ENCODE peak calls at places on chromosomes 6 and 20, in six cellular contexts. One of them, this sample, is unnamed.

GRCh38 chr6:88276331-88276730 is 110.2 kb upstream of the CNR1 start:
- DNase-seq in nephron progenitor cell: no peak
- DNase-seq in cardiac muscle cell: no peak
- DNase-seq in CD8-positive, alpha-beta T cell: no peak
- DNase-seq in colonic mucosa: no peak
- DNase-seq in RWPE1: no peak
- DNase-seq in this sample: no peak

GRCh38 chr6:52020961-52021570 is 66.3 kb downstream of the PKHD1 start:
- DNase-seq in CD8-positive, alpha-beta T cell: no peak
- DNase-seq in RWPE1: peak; percentile 7
- DNase-seq in cardiac muscle cell: peak; percentile 48
- DNase-seq in nephron progenitor cell: no peak
- DNase-seq in colonic mucosa: no peak
- DNase-seq in this sample: no peak

GRCh38 chr6:20876016-20876415 is 341.8 kb downstream of the CDKAL1 start:
- DNase-seq in cardiac muscle cell: peak; percentile 50
- DNase-seq in CD8-positive, alpha-beta T cell: no peak
- DNase-seq in colonic mucosa: no peak
- DNase-seq in RWPE1: no peak
- DNase-seq in nephron progenitor cell: no peak
- DNase-seq in this sample: no peak

GRCh38 chr20:50913976-50914375 is 17.3 kb downstream of the ADNP start:
- DNase-seq in CD8-positive, alpha-beta T cell: no peak
- DNase-seq in colonic mucosa: no peak
- DNase-seq in nephron progenitor cell: no peak
- DNase-seq in RWPE1: peak; percentile 66
- DNase-seq in cardiac muscle cell: peak; percentile 82
- DNase-seq in this sample: no peak

GRCh38 chr6:43926644-43927524 is 156.9 kb downstream of the VEGFA start:
- DNase-seq in colonic mucosa: peak; percentile 88
- DNase-seq in nephron progenitor cell: no peak
- DNase-seq in CD8-positive, alpha-beta T cell: no peak
- DNase-seq in RWPE1: peak; percentile 89
- DNase-seq in cardiac muscle cell: peak; percentile 97
- DNase-seq in this sample: peak; percentile 62

GRCh38 chr20:36407196-36407733 is 101.1 kb downstream of the DLGAP4 start:
- DNase-seq in RWPE1: peak; percentile 48
- DNase-seq in cardiac muscle cell: peak; percentile 64
- DNase-seq in colonic mucosa: no peak
- DNase-seq in CD8-positive, alpha-beta T cell: no peak
- DNase-seq in nephron progenitor cell: no peak
- DNase-seq in this sample: no peak

GRCh38 chr20:32634041-32634805 is 39.5 kb downstream of the C20orf203 start:
- DNase-seq in RWPE1: no peak
- DNase-seq in CD8-positive, alpha-beta T cell: no peak
- DNase-seq in nephron progenitor cell: no peak
- DNase-seq in colonic mucosa: no peak
- DNase-seq in cardiac muscle cell: peak; percentile 27
- DNase-seq in this sample: no peak

GRCh38 chr6:78605909-78606446 is 261.4 kb upstream of the IRAK1BP1 start:
- DNase-seq in cardiac muscle cell: peak; percentile 76
- DNase-seq in nephron progenitor cell: no peak
- DNase-seq in RWPE1: peak; percentile 66
- DNase-seq in CD8-positive, alpha-beta T cell: no peak
- DNase-seq in colonic mucosa: no peak
- DNase-seq in this sample: no peak

GRCh38 chr6:41706876-41707564 is 28.4 kb downstream of the TFEB start:
- DNase-seq in cardiac muscle cell: peak; percentile 80
- DNase-seq in CD8-positive, alpha-beta T cell: no peak
- DNase-seq in nephron progenitor cell: no peak
- DNase-seq in colonic mucosa: no peak
- DNase-seq in RWPE1: no peak
- DNase-seq in this sample: no peak

GRCh38 chr20:44470327-44470726 is 5.3 kb upstream of the TTPAL start:
- DNase-seq in RWPE1: no peak
- DNase-seq in CD8-positive, alpha-beta T cell: no peak
- DNase-seq in nephron progenitor cell: no peak
- DNase-seq in colonic mucosa: no peak
- DNase-seq in cardiac muscle cell: no peak
- DNase-seq in this sample: no peak

GRCh38 chr6:43368517-43369160 is 808 bp downstream of the ZNF318 start:
- DNase-seq in colonic mucosa: peak; percentile 49
- DNase-seq in RWPE1: peak; percentile 51
- DNase-seq in nephron progenitor cell: peak; percentile 78
- DNase-seq in cardiac muscle cell: peak; percentile 55
- DNase-seq in CD8-positive, alpha-beta T cell: peak; percentile 15
- DNase-seq in this sample: peak; percentile 88

GRCh38 chr6:89638320-89639195 is at the start of gene LYRM2:
- DNase-seq in colonic mucosa: peak; percentile 96
- DNase-seq in RWPE1: peak; percentile 94
- DNase-seq in cardiac muscle cell: peak; percentile 95
- DNase-seq in nephron progenitor cell: peak; percentile 94
- DNase-seq in CD8-positive, alpha-beta T cell: peak; percentile 89
- DNase-seq in this sample: peak; percentile 94

GRCh38 chr6:129785081-129785755 is 75.2 kb upstream of the ARHGAP18 start:
- DNase-seq in nephron progenitor cell: no peak
- DNase-seq in RWPE1: no peak
- DNase-seq in CD8-positive, alpha-beta T cell: no peak
- DNase-seq in cardiac muscle cell: no peak
- DNase-seq in colonic mucosa: no peak
- DNase-seq in this sample: no peak

GRCh38 chr6:52162940-52163908 is 23.0 kb upstream of the IL17A start:
- DNase-seq in cardiac muscle cell: peak; percentile 8
- DNase-seq in CD8-positive, alpha-beta T cell: no peak
- DNase-seq in nephron progenitor cell: no peak
- DNase-seq in colonic mucosa: no peak
- DNase-seq in RWPE1: peak; percentile 31
- DNase-seq in this sample: no peak

GRCh38 chr20:30816182-30816645 is 441.2 kb upstream of the DEFB115 start:
- DNase-seq in cardiac muscle cell: peak; percentile 68
- DNase-seq in nephron progenitor cell: no peak
- DNase-seq in CD8-positive, alpha-beta T cell: no peak
- DNase-seq in colonic mucosa: peak; percentile 22
- DNase-seq in RWPE1: no peak
- DNase-seq in this sample: no peak

GRCh38 chr6:52696418-52696817 is 25.5 kb downstream of the TMEM14A start:
- DNase-seq in nephron progenitor cell: no peak
- DNase-seq in cardiac muscle cell: no peak
- DNase-seq in RWPE1: no peak
- DNase-seq in colonic mucosa: no peak
- DNase-seq in CD8-positive, alpha-beta T cell: no peak
- DNase-seq in this sample: no peak

GRCh38 chr20:9928281-9928737 is 89.4 kb upstream of the PAK5 start:
- DNase-seq in CD8-positive, alpha-beta T cell: no peak
- DNase-seq in nephron progenitor cell: no peak
- DNase-seq in cardiac muscle cell: no peak
- DNase-seq in colonic mucosa: no peak
- DNase-seq in RWPE1: no peak
- DNase-seq in this sample: no peak

GRCh38 chr6:170080828-170081368 is 210.0 kb downstream of the DLL1 start:
- DNase-seq in cardiac muscle cell: no peak
- DNase-seq in colonic mucosa: no peak
- DNase-seq in nephron progenitor cell: peak; percentile 33
- DNase-seq in CD8-positive, alpha-beta T cell: no peak
- DNase-seq in RWPE1: no peak
- DNase-seq in this sample: peak; percentile 86

GRCh38 chr20:8005575-8006366 is 13.8 kb downstream of the TMX4 start:
- DNase-seq in RWPE1: no peak
- DNase-seq in nephron progenitor cell: no peak
- DNase-seq in CD8-positive, alpha-beta T cell: no peak
- DNase-seq in cardiac muscle cell: no peak
- DNase-seq in colonic mucosa: no peak
- DNase-seq in this sample: no peak

GRCh38 chr6:17354700-17355403 is 38.5 kb upstream of the CAP2 start:
- DNase-seq in colonic mucosa: no peak
- DNase-seq in cardiac muscle cell: no peak
- DNase-seq in nephron progenitor cell: no peak
- DNase-seq in RWPE1: no peak
- DNase-seq in CD8-positive, alpha-beta T cell: no peak
- DNase-seq in this sample: no peak

GRCh38 chr6:3913077-3913957 is 64.1 kb downstream of the FAM50B start:
- DNase-seq in colonic mucosa: peak; percentile 35
- DNase-seq in cardiac muscle cell: peak; percentile 97
- DNase-seq in CD8-positive, alpha-beta T cell: no peak
- DNase-seq in RWPE1: peak; percentile 95
- DNase-seq in nephron progenitor cell: no peak
- DNase-seq in this sample: no peak

GRCh38 chr20:4322499-4322898 is 307.1 kb upstream of the RNF24 start:
- DNase-seq in RWPE1: no peak
- DNase-seq in nephron progenitor cell: no peak
- DNase-seq in CD8-positive, alpha-beta T cell: no peak
- DNase-seq in cardiac muscle cell: no peak
- DNase-seq in colonic mucosa: no peak
- DNase-seq in this sample: no peak

GRCh38 chr20:44745560-44746366 is at the start of gene KCNK15:
- DNase-seq in CD8-positive, alpha-beta T cell: peak; percentile 31
- DNase-seq in nephron progenitor cell: peak; percentile 62
- DNase-seq in colonic mucosa: no peak
- DNase-seq in cardiac muscle cell: peak; percentile 33
- DNase-seq in RWPE1: no peak
- DNase-seq in this sample: peak; percentile 47

GRCh38 chr6:54846857-54847721 is 518 bp downstream of the FAM83B start:
- DNase-seq in nephron progenitor cell: peak; percentile 52
- DNase-seq in RWPE1: peak; percentile 24
- DNase-seq in CD8-positive, alpha-beta T cell: no peak
- DNase-seq in colonic mucosa: peak; percentile 60
- DNase-seq in cardiac muscle cell: peak; percentile 5
- DNase-seq in this sample: no peak
- TF ChIP-seq CTCF in nephron progenitor cell: no peak
- TF ChIP-seq CTCF in RWPE1: no peak
- TF ChIP-seq CTCF in CD8-positive, alpha-beta T cell: no peak
- TF ChIP-seq CTCF in colonic mucosa: no peak
- TF ChIP-seq CTCF in cardiac muscle cell: no peak
- TF ChIP-seq CTCF in this sample: no peak

GRCh38 chr20:56503911-56504310 is 20.6 kb upstream of the FAM209A start:
- DNase-seq in colonic mucosa: no peak
- DNase-seq in RWPE1: no peak
- DNase-seq in cardiac muscle cell: no peak
- DNase-seq in nephron progenitor cell: no peak
- DNase-seq in CD8-positive, alpha-beta T cell: no peak
- DNase-seq in this sample: peak; percentile 28

GRCh38 chr20:56501116-56501515 is 23.4 kb upstream of the FAM209A start:
- DNase-seq in cardiac muscle cell: no peak
- DNase-seq in nephron progenitor cell: no peak
- DNase-seq in colonic mucosa: no peak
- DNase-seq in RWPE1: no peak
- DNase-seq in CD8-positive, alpha-beta T cell: no peak
- DNase-seq in this sample: no peak

GRCh38 chr20:56506103-56506502 is 18.4 kb upstream of the FAM209A start:
- DNase-seq in CD8-positive, alpha-beta T cell: no peak
- DNase-seq in RWPE1: no peak
- DNase-seq in nephron progenitor cell: no peak
- DNase-seq in cardiac muscle cell: peak; percentile 46
- DNase-seq in colonic mucosa: no peak
- DNase-seq in this sample: no peak

GRCh38 chr20:56504373-56505005 is 20.1 kb upstream of the FAM209A start:
- DNase-seq in colonic mucosa: no peak
- DNase-seq in CD8-positive, alpha-beta T cell: peak; percentile 20
- DNase-seq in nephron progenitor cell: peak; percentile 28
- DNase-seq in RWPE1: no peak
- DNase-seq in cardiac muscle cell: peak; percentile 6
- DNase-seq in this sample: peak; percentile 65
- TF ChIP-seq CTCF in colonic mucosa: peak; percentile 9
- TF ChIP-seq CTCF in CD8-positive, alpha-beta T cell: peak; percentile 63
- TF ChIP-seq CTCF in nephron progenitor cell: peak; percentile 46
- TF ChIP-seq CTCF in RWPE1: peak; percentile 37
- TF ChIP-seq CTCF in cardiac muscle cell: peak; percentile 57
- TF ChIP-seq CTCF in this sample: peak; percentile 75

GRCh38 chr6:108195209-108195608 is 29.4 kb downstream of the NR2E1 start:
- DNase-seq in RWPE1: no peak
- DNase-seq in CD8-positive, alpha-beta T cell: no peak
- DNase-seq in cardiac muscle cell: no peak
- DNase-seq in colonic mucosa: no peak
- DNase-seq in nephron progenitor cell: no peak
- DNase-seq in this sample: no peak

GRCh38 chr6:108194503-108194902 is 28.7 kb downstream of the NR2E1 start:
- DNase-seq in colonic mucosa: no peak
- DNase-seq in nephron progenitor cell: no peak
- DNase-seq in cardiac muscle cell: no peak
- DNase-seq in CD8-positive, alpha-beta T cell: no peak
- DNase-seq in RWPE1: no peak
- DNase-seq in this sample: no peak

GRCh38 chr6:108198761-108199498 is 33.1 kb downstream of the NR2E1 start:
- DNase-seq in CD8-positive, alpha-beta T cell: no peak
- DNase-seq in cardiac muscle cell: no peak
- DNase-seq in colonic mucosa: no peak
- DNase-seq in RWPE1: no peak
- DNase-seq in nephron progenitor cell: no peak
- DNase-seq in this sample: no peak

GRCh38 chr6:108193120-108193519 is 27.3 kb downstream of the NR2E1 start:
- DNase-seq in colonic mucosa: no peak
- DNase-seq in CD8-positive, alpha-beta T cell: no peak
- DNase-seq in nephron progenitor cell: no peak
- DNase-seq in RWPE1: no peak
- DNase-seq in cardiac muscle cell: no peak
- DNase-seq in this sample: no peak

GRCh38 chr6:108193835-108194234 is 28.0 kb downstream of the NR2E1 start:
- DNase-seq in CD8-positive, alpha-beta T cell: no peak
- DNase-seq in RWPE1: no peak
- DNase-seq in nephron progenitor cell: no peak
- DNase-seq in cardiac muscle cell: no peak
- DNase-seq in colonic mucosa: no peak
- DNase-seq in this sample: no peak
- TF ChIP-seq CTCF in CD8-positive, alpha-beta T cell: no peak
- TF ChIP-seq CTCF in RWPE1: no peak
- TF ChIP-seq CTCF in nephron progenitor cell: no peak
- TF ChIP-seq CTCF in cardiac muscle cell: no peak
- TF ChIP-seq CTCF in colonic mucosa: no peak
- TF ChIP-seq CTCF in this sample: no peak

GRCh38 chr6:26031595-26032386 is 55.4 kb upstream of the HFE start:
- DNase-seq in colonic mucosa: peak; percentile 97
- DNase-seq in nephron progenitor cell: peak; percentile 83
- DNase-seq in RWPE1: peak; percentile 96
- DNase-seq in cardiac muscle cell: peak; percentile 97
- DNase-seq in CD8-positive, alpha-beta T cell: peak; percentile 86
- DNase-seq in this sample: peak; percentile 85
- TF ChIP-seq CTCF in colonic mucosa: no peak
- TF ChIP-seq CTCF in nephron progenitor cell: no peak
- TF ChIP-seq CTCF in RWPE1: no peak
- TF ChIP-seq CTCF in cardiac muscle cell: peak; percentile 32
- TF ChIP-seq CTCF in CD8-positive, alpha-beta T cell: no peak
- TF ChIP-seq CTCF in this sample: no peak

DNA sequence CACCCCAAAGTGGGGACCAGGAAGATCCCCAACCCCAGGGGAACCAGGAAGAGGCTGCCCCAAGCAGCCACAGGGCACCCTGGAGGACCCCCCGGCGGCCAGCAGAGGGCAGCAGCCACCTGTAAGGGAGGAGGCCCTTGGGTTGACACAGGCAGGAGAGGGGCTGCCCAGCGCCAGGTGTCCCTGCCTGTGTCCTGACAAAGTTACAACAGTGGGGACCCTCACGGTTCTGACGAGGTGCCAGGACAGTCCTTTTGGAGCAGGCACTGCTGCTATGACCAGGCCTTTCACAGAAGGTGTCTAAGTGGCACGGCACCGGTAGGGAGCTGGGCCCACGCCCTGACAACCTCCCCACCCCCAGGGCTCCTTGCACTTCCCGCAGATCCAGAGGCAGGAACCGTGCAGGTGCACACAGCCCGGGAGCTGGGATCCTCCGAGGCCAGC is 176.7 kb downstream of the BMP7 start:
- DNase-seq in cardiac muscle cell: peak; percentile 50
- DNase-seq in colonic mucosa: peak; percentile 83
- DNase-seq in CD8-positive, alpha-beta T cell: peak; percentile 53
- DNase-seq in RWPE1: peak; percentile 87
- DNase-seq in nephron progenitor cell: peak; percentile 92
- DNase-seq in this sample: peak; percentile 94
- TF ChIP-seq CTCF in cardiac muscle cell: peak; percentile 88
- TF ChIP-seq CTCF in colonic mucosa: peak; percentile 96
- TF ChIP-seq CTCF in CD8-positive, alpha-beta T cell: peak; percentile 61
- TF ChIP-seq CTCF in RWPE1: peak; percentile 100
- TF ChIP-seq CTCF in nephron progenitor cell: peak; percentile 98
- TF ChIP-seq CTCF in this sample: peak; percentile 95

GRCh38 chr6:7106752-7107577 is 796 bp upstream of the RREB1 start:
- DNase-seq in nephron progenitor cell: peak; percentile 48
- DNase-seq in cardiac muscle cell: no peak
- DNase-seq in RWPE1: peak; percentile 27
- DNase-seq in CD8-positive, alpha-beta T cell: peak; percentile 74
- DNase-seq in colonic mucosa: peak; percentile 63
- DNase-seq in this sample: no peak
- TF ChIP-seq CTCF in nephron progenitor cell: no peak
- TF ChIP-seq CTCF in cardiac muscle cell: peak; percentile 5
- TF ChIP-seq CTCF in RWPE1: no peak
- TF ChIP-seq CTCF in CD8-positive, alpha-beta T cell: peak; percentile 52
- TF ChIP-seq CTCF in colonic mucosa: no peak
- TF ChIP-seq CTCF in this sample: no peak

This sample was measured in glutamatergic neuron.